ENCODE peak calls at places on chromosome 1, in five cellular contexts. R is stomach, Q is breast epithelium, N is GM12878, S is transverse colon. B is an unnamed sample.

GRCh38 chr1:236853916-236854601 is 59.0 kb downstream of the MTR start:
- DNase-seq in R (no peak), Q (no peak), N (no peak), S (no peak), B (no peak)

GRCh38 chr1:206658264-206658980 is 23.1 kb downstream of the DYRK3 start:
- DNase-seq in R (peak), Q (no peak), N (no peak), S (peak), B (no peak)

GRCh38 chr1:228405979-228406265 is 713 bp downstream of the TRIM11 start:
- DNase-seq in R (no peak), Q (no peak), N (no peak), S (peak), B (no peak)

GRCh38 chr1:98661544-98662353 is at the start of gene SNX7:
- DNase-seq in R (peak), Q (peak), N (no peak), S (peak), B (peak)

GRCh38 chr1:29975036-29975694 is 738.8 kb downstream of the PTPRU start:
- DNase-seq in R (no peak), Q (no peak), N (no peak), S (no peak), B (no peak)

GRCh38 chr1:203593723-203594122 is 32.9 kb upstream of the ATP2B4 start:
- DNase-seq in R (peak), Q (no peak), N (no peak), S (peak), B (no peak)

GRCh38 chr1:52571783-52572182 is 18.9 kb upstream of the TUT4 start:
- DNase-seq in R (no peak), Q (no peak), N (no peak), S (no peak), B (no peak)

GRCh38 chr1:33454646-33455282 is 17.7 kb upstream of the ZSCAN20 start:
- DNase-seq in R (no peak), Q (no peak), N (no peak), S (no peak), B (no peak)

GRCh38 chr1:60886793-60887331 is 195.5 kb upstream of the NFIA start:
- DNase-seq in R (no peak), Q (no peak), N (no peak), S (no peak), B (no peak)

GRCh38 chr1:226034482-226034881 is 28.0 kb upstream of the H3-3A start:
- DNase-seq in R (peak), Q (peak), N (no peak), S (peak), B (peak)

GRCh38 chr1:208929575-208929974 is 653.9 kb upstream of the CAMK1G start:
- DNase-seq in R (no peak), Q (no peak), N (no peak), S (no peak), B (no peak)

GRCh38 chr1:76881726-76882125 is 14.4 kb downstream of the ST6GALNAC5 start:
- DNase-seq in R (no peak), Q (no peak), N (no peak), S (no peak), B (no peak)

GRCh38 chr1:48115835-48116234 is 106.7 kb upstream of the SLC5A9 start:
- DNase-seq in R (no peak), Q (no peak), N (no peak), S (no peak), B (no peak)

GRCh38 chr1:155007253-155007828 is 4.7 kb downstream of the ZBTB7B start:
- DNase-seq in R (peak), Q (peak), N (no peak), S (peak), B (no peak)

GRCh38 chr1:60547821-60548220 is 474.3 kb upstream of the C1orf87 start:
- DNase-seq in R (peak), Q (no peak), N (no peak), S (no peak), B (no peak)

GRCh38 chr1:228515200-228515834 is 28.1 kb downstream of the RNF187 start:
- DNase-seq in R (no peak), Q (no peak), N (no peak), S (no peak), B (no peak)

GRCh38 chr1:25055045-25055780 is 125.1 kb upstream of the RUNX3 start:
- DNase-seq in R (no peak), Q (peak), N (no peak), S (no peak), B (no peak)

GRCh38 chr1:41611068-41611931 is 126.8 kb upstream of the EDN2 start:
- DNase-seq in R (no peak), Q (no peak), N (no peak), S (no peak), B (no peak)

GRCh38 chr1:234322979-234323378 is 50.3 kb upstream of the COA6 start:
- DNase-seq in R (peak), Q (no peak), N (no peak), S (peak), B (no peak)

GRCh38 chr1:244361764-244362473 is 89.8 kb downstream of the ADSS2 start:
- DNase-seq in R (no peak), Q (no peak), N (no peak), S (no peak), B (no peak)

GRCh38 chr1:43570784-43571183 is 40.1 kb downstream of the PTPRF start:
- DNase-seq in R (no peak), Q (no peak), N (no peak), S (no peak), B (no peak)

GRCh38 chr1:210062033-210062432 is 124.0 kb downstream of the SYT14 start:
- DNase-seq in R (no peak), Q (no peak), N (no peak), S (no peak), B (no peak)

GRCh38 chr1:119453021-119453420 is 38.1 kb downstream of the HSD3B2 start:
- DNase-seq in R (no peak), Q (no peak), N (no peak), S (no peak), B (no peak)

GRCh38 chr1:182301026-182301436 is 90.6 kb downstream of the GLUL start:
- DNase-seq in R (no peak), Q (no peak), N (no peak), S (no peak), B (no peak)

GRCh38 chr1:182301467-182302198 is 90.0 kb downstream of the GLUL start:
- DNase-seq in R (peak), Q (no peak), N (no peak), S (peak), B (no peak)

GRCh38 chr1:182303778-182304177 is 87.8 kb downstream of the GLUL start:
- DNase-seq in R (no peak), Q (no peak), N (peak), S (no peak), B (no peak)

GRCh38 chr1:182297312-182297711 is 94.3 kb downstream of the GLUL start:
- DNase-seq in R (no peak), Q (no peak), N (no peak), S (no peak), B (no peak)

GRCh38 chr1:182299728-182300581 is 91.6 kb downstream of the GLUL start:
- DNase-seq in R (peak), Q (no peak), N (no peak), S (peak), B (no peak)
- TF ChIP-seq POLR2AphosphoS5 in R (no peak), Q (no peak), N (no peak), S (no peak), B (no peak)

GRCh38 chr1:151060241-151061011 is at the start of gene MLLT11:
- DNase-seq in R (no peak), Q (no peak), N (no peak), S (peak), B (no peak)
- TF ChIP-seq CTCF in R (no peak), Q (no peak), N (no peak), S (no peak), B (no peak)

GRCh38 chr1:223716302-223716862 is 4.0 kb downstream of the CAPN2 start:
- DNase-seq in R (no peak), Q (no peak), N (peak), S (peak), B (no peak)
- H3K4me3 ChIP-seq in R (no peak), Q (no peak), N (peak), S (no peak), B (peak)

GRCh38 chr1:176801553-176802020 is 338.6 kb downstream of the PAPPA2 start:
- DNase-seq in R (no peak), Q (no peak), N (no peak), S (no peak), B (peak)
- TF ChIP-seq POLR2AphosphoS5 in R (no peak), Q (no peak), N (no peak), S (no peak), B (peak)

DNA sequence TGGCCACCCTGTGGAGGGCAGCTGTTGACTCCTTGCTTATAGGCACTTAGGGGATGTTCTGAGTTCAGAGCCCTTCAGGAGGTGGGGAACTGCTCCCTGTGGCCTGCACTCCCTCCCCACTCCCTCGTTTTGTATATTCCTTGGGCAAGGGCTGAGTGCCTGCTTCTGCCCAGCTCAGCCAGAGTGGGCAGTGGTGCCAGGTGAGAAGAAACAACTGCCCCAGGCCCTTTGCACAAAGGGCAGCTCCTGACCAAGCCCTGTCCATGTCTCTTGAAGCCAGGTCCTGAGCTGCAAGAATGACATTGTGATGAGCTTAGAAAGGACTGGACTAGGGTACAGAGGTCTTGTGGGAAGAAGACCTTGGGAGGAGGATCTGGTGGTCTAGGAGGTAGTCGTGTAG is 2.2 kb downstream of the AGTRAP start:
- DNase-seq in R (no peak), Q (no peak), N (no peak), S (no peak), B (no peak)
- TF ChIP-seq CTCF in R (no peak), Q (no peak), N (no peak), S (no peak), B (no peak)

GRCh38 chr1:156591181-156591431 is 470 bp upstream of the NAXE start:
- DNase-seq in R (no peak), Q (peak), N (no peak), S (no peak), B (no peak)

GRCh38 chr1:156589546-156589945 is 2.0 kb upstream of the NAXE start:
- DNase-seq in R (no peak), Q (no peak), N (no peak), S (no peak), B (no peak)

GRCh38 chr1:156592158-156592909 is 758 bp downstream of the NAXE start:
- DNase-seq in R (no peak), Q (no peak), N (no peak), S (no peak), B (no peak)

GRCh38 chr1:156591432-156592157 is at the start of gene NAXE:
- DNase-seq in R (peak), Q (peak), N (no peak), S (peak), B (no peak)

GRCh38 chr1:156590326-156591180 is 1.0 kb upstream of the NAXE start:
- DNase-seq in R (no peak), Q (peak), N (no peak), S (no peak), B (no peak)
- H3K4me3 ChIP-seq in R (peak), Q (peak), N (peak), S (no peak), B (no peak)

DNA sequence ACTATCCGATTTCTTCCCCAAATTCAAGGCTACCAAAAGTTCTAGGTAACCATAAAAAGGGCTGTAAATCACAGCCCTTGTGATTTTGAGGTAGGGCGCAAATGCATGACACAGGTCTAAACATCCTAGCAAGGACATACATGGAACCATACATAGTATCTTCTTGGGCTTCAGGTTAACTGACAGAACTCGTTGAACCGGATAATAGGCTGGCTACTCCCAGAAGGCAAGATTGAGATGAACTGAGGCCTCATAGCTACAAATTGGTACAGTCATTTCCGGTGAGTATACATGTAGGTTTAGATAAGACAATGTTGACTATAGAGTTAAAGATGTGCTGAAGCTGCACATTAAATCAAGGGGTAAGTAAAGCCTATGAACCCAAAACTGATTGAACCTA is 27.3 kb upstream of the TP53BP2 start:
- DNase-seq in R (no peak), Q (no peak), N (no peak), S (no peak), B (no peak)
- TF ChIP-seq POLR2AphosphoS5 in R (no peak), Q (no peak), N (no peak), S (no peak), B (no peak)

B was measured in suprapubic skin.